ENCODE peak calls at places on chromosomes 4 and X, in nine cellular contexts. V is heart left ventricle, Q is AG04450, U is transverse colon, A is cardiac muscle cell, B is HFF-Myc, X is psoas muscle, M is tibial artery, P is astrocyte of the spinal cord. N is an unnamed sample.

GRCh38 chr4:126737899-126738526 is 894.7 kb upstream of the INTU start:
- DNase-seq in U (no peak), X (no peak), B (no peak), Q (no peak), A (no peak), P (no peak), M (no peak), V (no peak), N (no peak)

GRCh38 chrX:48864210-48864609 is 28.8 kb upstream of the PCSK1N start:
- DNase-seq in A (no peak), P (peak; percentile 40), U (no peak), X (no peak), V (no peak), B (no peak), Q (peak; percentile 13), M (no peak), N (peak; percentile 29)

GRCh38 chr4:185285632-185286393 is 76.4 kb downstream of the SNX25 start:
- DNase-seq in B (no peak), V (no peak), P (no peak), U (no peak), A (no peak), M (no peak), X (no peak), Q (no peak), N (no peak)

GRCh38 chr4:114180481-114180880 is 201.0 kb upstream of the ARSJ start:
- DNase-seq in V (no peak), M (peak; percentile 26), B (peak; percentile 59), X (no peak), U (no peak), Q (peak; percentile 75), P (peak; percentile 91), A (peak; percentile 27), N (peak; percentile 68)

GRCh38 chr4:183397741-183398297 is 46.6 kb upstream of the CDKN2AIP start:
- DNase-seq in M (no peak), A (no peak), X (no peak), Q (no peak), B (no peak), U (no peak), P (no peak), V (no peak), N (no peak)

GRCh38 chrX:56233100-56233499 is 944 bp downstream of the KLF8 start:
- DNase-seq in P (no peak), X (no peak), U (no peak), M (no peak), Q (no peak), V (no peak), A (peak; percentile 13), B (no peak), N (peak; percentile 13)

GRCh38 chr4:135411251-135411650 is 1209.7 kb upstream of the PABPC4L start:
- DNase-seq in M (no peak), B (no peak), V (no peak), A (no peak), P (no peak), Q (no peak), X (no peak), U (no peak), N (no peak)

GRCh38 chr4:34619531-34620109 is 1624.7 kb downstream of the ARAP2 start:
- DNase-seq in V (no peak), P (peak; percentile 56), U (no peak), M (no peak), Q (no peak), A (no peak), X (no peak), B (peak; percentile 25), N (peak; percentile 33)

GRCh38 chr4:122992111-122992510 is 69.7 kb upstream of the NUDT6 start:
- DNase-seq in V (no peak), B (no peak), Q (no peak), X (no peak), M (no peak), A (no peak), U (no peak), P (no peak), N (peak; percentile 65)

GRCh38 chrX:155056877-155057792 is 13.8 kb downstream of the CMC4 start:
- DNase-seq in A (peak; percentile 73), X (peak; percentile 48), P (peak; percentile 72), V (peak; percentile 57), Q (peak; percentile 26), M (peak; percentile 53), U (peak; percentile 73), B (peak; percentile 42), N (peak; percentile 70)

DNA sequence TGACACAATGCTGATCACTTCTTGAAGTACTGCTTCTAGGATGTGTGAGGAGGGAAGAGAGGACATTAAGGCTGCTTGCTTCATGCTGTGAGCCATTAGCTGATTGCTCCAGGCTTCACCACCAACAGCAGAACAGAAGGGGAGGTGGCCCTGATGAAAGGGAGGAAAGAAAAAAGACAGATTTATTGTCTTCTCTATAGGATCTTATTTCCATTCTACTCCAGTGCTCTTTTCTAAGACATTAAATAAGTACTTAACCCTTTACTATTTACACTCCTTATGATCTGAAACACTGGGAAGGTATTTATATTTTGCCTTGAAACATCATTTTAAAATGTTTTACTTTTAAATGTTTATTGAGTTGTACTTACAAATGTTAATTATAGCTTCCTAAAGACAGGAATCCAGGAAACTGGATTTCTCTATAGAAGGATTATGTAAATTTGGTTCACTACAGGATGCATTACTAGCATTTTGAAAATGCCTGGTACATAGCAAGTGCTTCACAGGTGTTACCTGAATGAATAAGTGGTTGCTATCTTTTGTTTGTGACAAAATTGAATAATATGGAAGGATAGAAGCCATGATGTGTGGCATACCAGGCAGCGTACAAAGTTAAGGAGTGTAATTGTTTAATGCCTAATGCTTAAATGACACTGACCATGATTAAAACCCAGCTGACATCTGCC is 680.9 kb upstream of the ATOH1 start:
- DNase-seq in U (no peak), B (no peak), V (no peak), A (no peak), X (no peak), M (no peak), P (no peak), Q (no peak), N (no peak)
- H3K4me3 ChIP-seq in U (no peak overlapping the region), B (no peak overlapping the region), V (no peak overlapping the region), A (no peak overlapping the region), X (no peak overlapping the region), M (no peak overlapping the region), P (no peak overlapping the region), Q (no peak overlapping the region), N (no peak overlapping the region)

GRCh38 chr4:164648849-164649212 is 105.1 kb upstream of the SMIM31 start:
- DNase-seq in X (no peak), Q (no peak), B (no peak), A (no peak), U (no peak), V (no peak), M (no peak), P (no peak), N (peak; percentile 6)
- TF ChIP-seq CTCF in X (no peak), Q (no peak), B (no peak), A (no peak), U (no peak), V (no peak), M (no peak), P (no peak), N (no peak)

GRCh38 chrX:103329991-103330390 is at the start of gene TCEAL7:
- DNase-seq in M (no peak), A (no peak), P (peak; percentile 46), B (no peak), Q (no peak), U (no peak), X (no peak), V (no peak), N (no peak)
- H3K4me3 ChIP-seq in M (peak within 1 kb of the TSS; percentile 48), A (no peak within 1 kb of the TSS), P (peak within 1 kb of the TSS; percentile 40), B (peak within 1 kb of the TSS; percentile 31), Q (peak within 1 kb of the TSS; percentile 59), U (peak within 1 kb of the TSS; percentile 30), X (peak within 1 kb of the TSS; percentile 30), V (peak within 1 kb of the TSS; percentile 43), N (no peak within 1 kb of the TSS)

DNA sequence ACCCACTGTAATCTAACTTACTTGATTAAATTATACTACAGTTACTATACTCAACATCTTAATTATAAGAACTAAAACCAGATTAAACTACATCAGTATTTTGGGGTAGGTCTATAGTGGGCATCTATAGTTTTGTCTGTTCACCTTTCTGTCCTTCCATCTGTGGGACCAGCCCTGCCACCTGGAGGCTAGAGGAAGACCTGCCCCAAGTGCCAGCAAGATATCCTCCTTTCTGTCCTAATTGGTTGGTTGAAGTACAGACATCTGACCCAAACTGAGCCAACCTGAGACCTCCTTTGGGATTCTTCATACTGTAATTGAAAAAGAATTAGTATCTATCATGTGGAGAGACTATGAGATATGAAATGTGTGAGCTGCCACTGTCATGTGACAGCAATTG is 172.2 kb upstream of the TLL1 start:
- DNase-seq in V (no peak), X (no peak), A (no peak), B (no peak), P (no peak), M (no peak), Q (no peak), U (no peak), N (peak; percentile 54)
- TF ChIP-seq CTCF in V (no peak), X (no peak), A (peak; percentile 29), B (peak; percentile 21), P (peak; percentile 28), M (no peak), Q (no peak), U (no peak), N (peak; percentile 67)

GRCh38 chr4:88027611-88028608 is 20.5 kb downstream of the PKD2 start:
- DNase-seq in P (peak; percentile 84), U (no peak), M (no peak), V (no peak), A (no peak), X (no peak), B (no peak), Q (peak; percentile 73), N (peak; percentile 92)
- H3K4me3 ChIP-seq in P (no peak overlapping the region), U (no peak overlapping the region), M (no peak overlapping the region), V (no peak overlapping the region), A (no peak overlapping the region), X (no peak overlapping the region), B (no peak overlapping the region), Q (no peak overlapping the region), N (no peak overlapping the region)

N was measured in epithelial cell of esophagus.